ENCODE peak calls at places on chromosomes 3 and 15, in eight cellular contexts. H is CD4-positive, CD25-positive, alpha-beta regulatory T cell; G is fibroblast of villous mesenchyme; F is NCI-H460; K is activated T-cell treated with anti-CD3 and anti-CD28 coated beads, Interleukin-2, amount 50 U/mL, for 72 hours; I is T-helper 2 cell; L is activated CD8-positive, alpha-beta memory T cell treated with anti-CD3 and anti-CD28 coated beads for 48 hours; J is NCI-H2029. Q is an unnamed sample.

GRCh38 chr3:48798998-48799397 is 48.7 kb downstream of the PRKAR2A start:
- DNase-seq in L (no peak), F (no peak), J (peak; percentile 82), I (no peak), H (no peak), K (no peak), G (no peak), Q (no peak)

GRCh38 chr3:24004171-24004938 is 59.3 kb downstream of the NR1D2 start:
- DNase-seq in K (peak; percentile 40), I (no peak), G (no peak), H (no peak), J (no peak), F (no peak), L (no peak), Q (no peak)

GRCh38 chr3:42020681-42021307 is 58.9 kb upstream of the ULK4 start:
- DNase-seq in G (peak; percentile 70), H (no peak), K (no peak), F (no peak), J (no peak), L (no peak), I (no peak), Q (no peak)

GRCh38 chr3:151100076-151100475 is 14.6 kb downstream of the MED12L start:
- DNase-seq in G (no peak), L (no peak), J (no peak), K (no peak), H (no peak), F (no peak), I (no peak), Q (no peak)

GRCh38 chr3:179450901-179451334 is 352 bp downstream of the GNB4 start:
- DNase-seq in K (no peak), I (no peak), F (no peak), H (peak; percentile 5), L (peak; percentile 11), G (peak; percentile 37), J (no peak), Q (no peak)

GRCh38 chr3:137075020-137075419 is 117.2 kb downstream of the IL20RB start:
- DNase-seq in I (no peak), J (no peak), H (no peak), K (no peak), G (no peak), L (no peak), F (no peak), Q (no peak)

GRCh38 chr15:92035961-92036360 is 182.5 kb downstream of the SLCO3A1 start:
- DNase-seq in L (no peak), I (no peak), J (no peak), K (no peak), G (no peak), H (no peak), F (no peak), Q (no peak)

GRCh38 chr3:19149388-19149787 is 1.1 kb downstream of the KCNH8 start:
- DNase-seq in L (no peak), F (peak; percentile 14), G (peak; percentile 6), H (peak; percentile 25), J (no peak), K (peak; percentile 15), I (no peak), Q (no peak)

GRCh38 chr3:37197810-37198371 is 23.5 kb upstream of the LRRFIP2 start:
- DNase-seq in L (no peak), G (peak; percentile 51), F (no peak), K (no peak), J (no peak), H (no peak), I (no peak), Q (no peak)

GRCh38 chr15:90231028-90232017 is 2.4 kb downstream of the CIB1 start:
- DNase-seq in J (no peak), G (no peak), H (peak; percentile 88), F (no peak), K (peak; percentile 70), L (peak; percentile 28), I (peak; percentile 95), Q (no peak)

GRCh38 chr3:34396288-34396687 is 597.9 kb downstream of the PDCD6IP start:
- DNase-seq in F (no peak), L (no peak), H (no peak), J (no peak), G (no peak), K (no peak), I (no peak), Q (no peak)

GRCh38 chr3:36817806-36818205 is 53.5 kb upstream of the DCLK3 start:
- DNase-seq in G (no peak), L (no peak), H (no peak), F (no peak), J (no peak), K (no peak), I (no peak), Q (no peak)

GRCh38 chr3:86388848-86389247 is 602.1 kb downstream of the VGLL3 start:
- DNase-seq in K (no peak), J (no peak), F (no peak), I (no peak), L (no peak), G (no peak), H (no peak), Q (peak; percentile 2)

GRCh38 chr15:91413142-91413541 is 313.1 kb downstream of the SV2B start:
- DNase-seq in H (no peak), K (no peak), F (no peak), J (no peak), L (no peak), G (no peak), I (no peak), Q (peak; percentile 14)

GRCh38 chr15:27679203-27679602 is 419.9 kb downstream of the OCA2 start:
- DNase-seq in K (no peak), G (no peak), I (no peak), F (no peak), J (no peak), H (no peak), L (no peak), Q (no peak)

GRCh38 chr3:173397161-173398110 is at the start of gene NLGN1:
- DNase-seq in F (peak; percentile 34), H (no peak), G (peak; percentile 62), I (no peak), L (no peak), K (peak; percentile 12), J (peak; percentile 37), Q (peak; percentile 78)

GRCh38 chr3:164550857-164551256 is 527.4 kb downstream of the SI start:
- DNase-seq in G (no peak), J (no peak), I (no peak), H (no peak), L (no peak), F (no peak), K (no peak), Q (no peak)

GRCh38 chr3:138360272-138361192 is 12.2 kb downstream of the MRAS start:
- DNase-seq in J (no peak), H (no peak), F (no peak), G (no peak), L (no peak), I (no peak), K (no peak), Q (no peak)

GRCh38 chr3:64687381-64687780 is 419 bp downstream of the ADAMTS9 start:
- DNase-seq in F (no peak), H (no peak), G (no peak), L (no peak), K (no peak), J (no peak), I (no peak), Q (peak; percentile 79)

GRCh38 chr3:88626426-88627120 is 476.8 kb downstream of the C3orf38 start:
- DNase-seq in G (no peak), H (no peak), J (no peak), F (no peak), L (no peak), I (no peak), K (no peak), Q (no peak)

GRCh38 chr3:14455571-14456317 is 53.3 kb downstream of the SLC6A6 start:
- DNase-seq in F (no peak), I (no peak), K (no peak), J (peak; percentile 97), G (no peak), L (no peak), H (no peak), Q (no peak)

GRCh38 chr3:53547327-53547726 is 52.9 kb downstream of the CACNA1D start:
- DNase-seq in G (no peak), J (no peak), H (no peak), I (no peak), L (no peak), K (no peak), F (no peak), Q (no peak)

GRCh38 chr15:31372635-31373091 is 46.0 kb downstream of the KLF13 start:
- DNase-seq in G (peak; percentile 95), J (peak; percentile 22), L (no peak), K (no peak), F (no peak), H (no peak), I (no peak), Q (peak; percentile 97)

GRCh38 chr3:151871639-151872468 is 1.6 kb upstream of the SUCNR1 start:
- DNase-seq in K (no peak), G (peak; percentile 48), L (no peak), I (no peak), F (no peak), H (no peak), J (no peak), Q (no peak)